ENCODE peak calls at places on chromosome 13, in six cellular contexts. One of them, this sample, is unnamed.

GRCh38 chr13:66886248-66886647 is 343.9 kb downstream of the PCDH9 start:
- DNase-seq in thoracic aorta: no peak
- DNase-seq in brain microvascular endothelial cell: no peak
- DNase-seq in transverse colon: no peak
- DNase-seq in upper lobe of right lung: no peak
- DNase-seq in uterus: no peak
- DNase-seq in this sample: no peak

GRCh38 chr13:21012211-21012610 is 49.2 kb downstream of the LATS2 start:
- DNase-seq in uterus: no peak
- DNase-seq in transverse colon: no peak
- DNase-seq in upper lobe of right lung: no peak
- DNase-seq in thoracic aorta: no peak
- DNase-seq in brain microvascular endothelial cell: no peak
- DNase-seq in this sample: no peak

GRCh38 chr13:75879656-75880055 is 243.5 kb downstream of the LMO7 start:
- DNase-seq in upper lobe of right lung: no peak
- DNase-seq in thoracic aorta: no peak
- DNase-seq in uterus: no peak
- DNase-seq in transverse colon: no peak
- DNase-seq in brain microvascular endothelial cell: no peak
- DNase-seq in this sample: no peak

GRCh38 chr13:51607165-51607564 is 22.9 kb downstream of the WDFY2 start:
- DNase-seq in upper lobe of right lung: no peak
- DNase-seq in brain microvascular endothelial cell: peak
- DNase-seq in transverse colon: no peak
- DNase-seq in uterus: no peak
- DNase-seq in thoracic aorta: no peak
- DNase-seq in this sample: no peak

GRCh38 chr13:76685938-76686337 is 200.3 kb downstream of the KCTD12 start:
- DNase-seq in uterus: no peak
- DNase-seq in brain microvascular endothelial cell: no peak
- DNase-seq in transverse colon: no peak
- DNase-seq in thoracic aorta: no peak
- DNase-seq in upper lobe of right lung: no peak
- DNase-seq in this sample: no peak

GRCh38 chr13:113650731-113651148 is 7.3 kb downstream of the ATP4B start:
- DNase-seq in transverse colon: peak
- DNase-seq in brain microvascular endothelial cell: no peak
- DNase-seq in thoracic aorta: no peak
- DNase-seq in uterus: peak
- DNase-seq in upper lobe of right lung: peak
- DNase-seq in this sample: no peak

GRCh38 chr13:114200673-114201005 is 21.6 kb downstream of the CFAP97D2 start:
- DNase-seq in brain microvascular endothelial cell: no peak
- DNase-seq in transverse colon: no peak
- DNase-seq in upper lobe of right lung: no peak
- DNase-seq in uterus: no peak
- DNase-seq in thoracic aorta: no peak
- DNase-seq in this sample: no peak

GRCh38 chr13:78593652-78594494 is 9.5 kb downstream of the POU4F1 start:
- DNase-seq in thoracic aorta: no peak
- DNase-seq in uterus: no peak
- DNase-seq in transverse colon: no peak
- DNase-seq in upper lobe of right lung: no peak
- DNase-seq in brain microvascular endothelial cell: no peak
- DNase-seq in this sample: no peak

GRCh38 chr13:39515231-39515630 is 87.8 kb downstream of the LHFPL6 start:
- DNase-seq in transverse colon: no peak
- DNase-seq in upper lobe of right lung: no peak
- DNase-seq in brain microvascular endothelial cell: no peak
- DNase-seq in thoracic aorta: no peak
- DNase-seq in uterus: no peak
- DNase-seq in this sample: no peak

GRCh38 chr13:89165685-89166084 is 1494.5 kb downstream of the SLITRK5 start:
- DNase-seq in thoracic aorta: no peak
- DNase-seq in brain microvascular endothelial cell: no peak
- DNase-seq in transverse colon: no peak
- DNase-seq in upper lobe of right lung: no peak
- DNase-seq in uterus: no peak
- DNase-seq in this sample: no peak

GRCh38 chr13:73293902-73294523 is 235.2 kb downstream of the KLF5 start:
- DNase-seq in thoracic aorta: no peak
- DNase-seq in brain microvascular endothelial cell: no peak
- DNase-seq in upper lobe of right lung: no peak
- DNase-seq in uterus: no peak
- DNase-seq in transverse colon: peak
- DNase-seq in this sample: no peak

GRCh38 chr13:109348514-109349340 is 437.7 kb downstream of the IRS2 start:
- DNase-seq in uterus: no peak
- DNase-seq in upper lobe of right lung: no peak
- DNase-seq in thoracic aorta: no peak
- DNase-seq in brain microvascular endothelial cell: no peak
- DNase-seq in transverse colon: no peak
- DNase-seq in this sample: no peak

GRCh38 chr13:79398915-79399314 is 7.1 kb downstream of the RBM26 start:
- DNase-seq in transverse colon: no peak
- DNase-seq in uterus: no peak
- DNase-seq in upper lobe of right lung: no peak
- DNase-seq in brain microvascular endothelial cell: peak
- DNase-seq in thoracic aorta: no peak
- DNase-seq in this sample: no peak

GRCh38 chr13:80084086-80084676 is 256.7 kb downstream of the SPRY2 start:
- DNase-seq in uterus: no peak
- DNase-seq in thoracic aorta: no peak
- DNase-seq in brain microvascular endothelial cell: peak
- DNase-seq in transverse colon: no peak
- DNase-seq in upper lobe of right lung: no peak
- DNase-seq in this sample: no peak

GRCh38 chr13:26605845-26606244 is 48.4 kb downstream of the WASF3 start:
- DNase-seq in uterus: no peak
- DNase-seq in brain microvascular endothelial cell: no peak
- DNase-seq in thoracic aorta: no peak
- DNase-seq in transverse colon: no peak
- DNase-seq in upper lobe of right lung: no peak
- DNase-seq in this sample: no peak

GRCh38 chr13:102658678-102659077 is 36.2 kb downstream of the METTL21C start:
- DNase-seq in thoracic aorta: no peak
- DNase-seq in transverse colon: no peak
- DNase-seq in brain microvascular endothelial cell: no peak
- DNase-seq in upper lobe of right lung: peak
- DNase-seq in uterus: no peak
- DNase-seq in this sample: no peak

GRCh38 chr13:102651892-102652291 is 43.0 kb downstream of the METTL21C start:
- DNase-seq in uterus: peak
- DNase-seq in transverse colon: no peak
- DNase-seq in brain microvascular endothelial cell: peak
- DNase-seq in thoracic aorta: no peak
- DNase-seq in upper lobe of right lung: no peak
- DNase-seq in this sample: no peak

GRCh38 chr13:102659168-102659713 is 35.6 kb downstream of the METTL21C start:
- DNase-seq in transverse colon: no peak
- DNase-seq in uterus: no peak
- DNase-seq in thoracic aorta: no peak
- DNase-seq in brain microvascular endothelial cell: no peak
- DNase-seq in upper lobe of right lung: no peak
- DNase-seq in this sample: no peak

GRCh38 chr13:102654786-102655185 is 40.1 kb downstream of the METTL21C start:
- DNase-seq in transverse colon: no peak
- DNase-seq in upper lobe of right lung: no peak
- DNase-seq in brain microvascular endothelial cell: no peak
- DNase-seq in uterus: no peak
- DNase-seq in thoracic aorta: no peak
- DNase-seq in this sample: no peak

DNA sequence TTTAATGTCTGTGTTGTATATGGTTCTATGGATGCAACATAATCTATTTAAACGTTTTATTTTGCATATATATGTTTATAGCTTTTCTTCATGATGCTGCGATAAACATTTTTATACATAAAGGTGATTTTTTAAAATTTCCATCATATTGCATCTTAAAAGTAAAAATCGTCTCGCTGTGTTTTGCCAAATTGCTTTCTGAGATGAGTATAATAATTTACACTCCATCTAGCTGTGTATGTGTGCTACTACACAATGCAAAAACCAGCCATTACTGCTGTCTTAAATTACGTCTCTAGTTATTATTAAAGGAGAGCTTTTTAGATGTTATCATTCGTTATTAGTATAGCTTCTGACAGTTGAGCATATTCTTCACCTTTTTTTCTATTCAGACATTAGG is 37.2 kb downstream of the METTL21C start:
- DNase-seq in brain microvascular endothelial cell: no peak
- DNase-seq in transverse colon: no peak
- DNase-seq in upper lobe of right lung: no peak
- DNase-seq in thoracic aorta: no peak
- DNase-seq in uterus: no peak
- DNase-seq in this sample: no peak
- TF ChIP-seq CTCF in brain microvascular endothelial cell: peak
- TF ChIP-seq CTCF in transverse colon: no peak
- TF ChIP-seq CTCF in upper lobe of right lung: no peak
- TF ChIP-seq CTCF in thoracic aorta: no peak
- TF ChIP-seq CTCF in uterus: no peak
- TF ChIP-seq CTCF in this sample: peak

GRCh38 chr13:110505594-110505993 is 55.9 kb downstream of the RAB20 start:
- DNase-seq in transverse colon: no peak
- DNase-seq in uterus: no peak
- DNase-seq in brain microvascular endothelial cell: no peak
- DNase-seq in thoracic aorta: no peak
- DNase-seq in upper lobe of right lung: no peak
- DNase-seq in this sample: no peak

GRCh38 chr13:110506396-110506795 is 55.1 kb downstream of the RAB20 start:
- DNase-seq in transverse colon: no peak
- DNase-seq in thoracic aorta: no peak
- DNase-seq in upper lobe of right lung: no peak
- DNase-seq in brain microvascular endothelial cell: no peak
- DNase-seq in uterus: no peak
- DNase-seq in this sample: no peak

GRCh38 chr13:110509478-110509926 is 52.0 kb downstream of the RAB20 start:
- DNase-seq in transverse colon: no peak
- DNase-seq in brain microvascular endothelial cell: no peak
- DNase-seq in uterus: no peak
- DNase-seq in upper lobe of right lung: no peak
- DNase-seq in thoracic aorta: no peak
- DNase-seq in this sample: no peak

GRCh38 chr13:110506859-110507566 is 54.5 kb downstream of the RAB20 start:
- DNase-seq in upper lobe of right lung: peak
- DNase-seq in uterus: no peak
- DNase-seq in transverse colon: peak
- DNase-seq in thoracic aorta: no peak
- DNase-seq in brain microvascular endothelial cell: no peak
- DNase-seq in this sample: no peak

GRCh38 chr13:110507678-110508381 is 53.7 kb downstream of the RAB20 start:
- DNase-seq in thoracic aorta: no peak
- DNase-seq in brain microvascular endothelial cell: no peak
- DNase-seq in upper lobe of right lung: peak
- DNase-seq in transverse colon: peak
- DNase-seq in uterus: no peak
- DNase-seq in this sample: no peak
- TF ChIP-seq CTCF in thoracic aorta: peak
- TF ChIP-seq CTCF in brain microvascular endothelial cell: peak
- TF ChIP-seq CTCF in upper lobe of right lung: peak
- TF ChIP-seq CTCF in transverse colon: no peak
- TF ChIP-seq CTCF in uterus: no peak
- TF ChIP-seq CTCF in this sample: no peak

GRCh38 chr13:96988441-96988840 is 5.8 kb downstream of the OXGR1 start:
- DNase-seq in brain microvascular endothelial cell: no peak
- DNase-seq in thoracic aorta: no peak
- DNase-seq in transverse colon: no peak
- DNase-seq in uterus: no peak
- DNase-seq in upper lobe of right lung: no peak
- DNase-seq in this sample: no peak

GRCh38 chr13:96982672-96983071 is 11.6 kb downstream of the OXGR1 start:
- DNase-seq in brain microvascular endothelial cell: peak
- DNase-seq in uterus: no peak
- DNase-seq in upper lobe of right lung: no peak
- DNase-seq in thoracic aorta: no peak
- DNase-seq in transverse colon: no peak
- DNase-seq in this sample: no peak

DNA sequence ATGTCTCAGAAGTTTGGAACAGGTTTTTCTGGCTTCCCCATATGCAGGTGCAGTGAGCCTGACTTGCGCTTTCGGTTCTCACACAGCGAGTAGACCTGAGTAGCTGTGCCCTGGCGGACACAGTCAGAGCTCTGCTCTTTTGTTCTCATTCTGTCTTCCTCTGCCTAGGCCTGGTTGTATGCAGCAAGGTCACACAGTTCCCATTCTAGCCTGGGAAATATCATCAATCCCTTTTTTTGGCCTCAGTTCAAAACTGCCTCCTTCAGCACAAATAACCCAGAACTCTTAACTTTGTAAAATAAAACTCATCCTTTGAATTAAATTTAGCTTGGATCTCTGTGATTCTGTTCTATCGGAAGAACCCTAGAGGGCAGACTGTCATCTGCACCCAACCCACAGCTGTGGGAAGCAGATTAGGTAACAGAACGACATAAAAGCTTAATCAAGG is 10.2 kb downstream of the OXGR1 start:
- DNase-seq in transverse colon: peak
- DNase-seq in thoracic aorta: no peak
- DNase-seq in brain microvascular endothelial cell: no peak
- DNase-seq in upper lobe of right lung: peak
- DNase-seq in uterus: peak
- DNase-seq in this sample: no peak
- TF ChIP-seq CTCF in transverse colon: peak
- TF ChIP-seq CTCF in thoracic aorta: no peak
- TF ChIP-seq CTCF in brain microvascular endothelial cell: peak
- TF ChIP-seq CTCF in upper lobe of right lung: peak
- TF ChIP-seq CTCF in uterus: peak
- TF ChIP-seq CTCF in this sample: peak

GRCh38 chr13:24280722-24281121 is 28.7 kb upstream of the C1QTNF9 start:
- DNase-seq in brain microvascular endothelial cell: no peak
- DNase-seq in upper lobe of right lung: peak
- DNase-seq in thoracic aorta: no peak
- DNase-seq in transverse colon: no peak
- DNase-seq in uterus: no peak
- DNase-seq in this sample: no peak
- TF ChIP-seq CTCF in brain microvascular endothelial cell: no peak
- TF ChIP-seq CTCF in upper lobe of right lung: no peak
- TF ChIP-seq CTCF in thoracic aorta: no peak
- TF ChIP-seq CTCF in transverse colon: no peak
- TF ChIP-seq CTCF in uterus: no peak
- TF ChIP-seq CTCF in this sample: no peak

DNA sequence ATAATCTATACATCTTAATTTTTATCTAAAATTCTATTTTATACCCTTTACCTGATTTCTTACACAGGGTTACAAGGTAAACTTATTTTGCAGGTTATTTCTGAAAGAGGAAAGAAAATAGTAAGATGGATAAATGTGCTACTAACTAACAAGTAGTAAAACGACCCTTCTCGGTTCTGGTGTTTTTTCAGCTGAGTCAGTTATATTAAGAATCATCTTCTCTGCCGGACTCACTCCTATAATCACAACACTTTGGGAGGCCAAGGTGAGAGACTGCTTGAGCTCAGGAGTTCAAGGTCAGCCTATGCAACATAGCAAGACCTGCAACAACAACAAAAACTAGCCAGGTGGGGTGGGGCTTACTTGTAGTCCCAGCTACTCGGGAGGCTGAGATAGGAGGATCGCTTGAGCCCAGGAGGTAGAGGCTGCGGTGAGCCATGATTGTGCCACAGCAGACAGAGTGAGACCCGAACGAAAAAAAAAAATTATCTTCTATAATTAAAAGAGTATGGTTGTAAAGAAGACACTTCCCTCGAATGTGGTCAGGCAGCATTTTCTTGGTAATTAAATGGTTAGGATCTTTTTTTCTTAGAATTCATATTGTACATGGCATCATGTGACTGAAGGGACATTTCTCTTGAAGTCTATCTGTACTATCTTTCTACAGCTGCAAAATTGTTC is 27.9 kb upstream of the RCBTB2 start:
- DNase-seq in upper lobe of right lung: no peak
- DNase-seq in uterus: no peak
- DNase-seq in thoracic aorta: no peak
- DNase-seq in transverse colon: no peak
- DNase-seq in brain microvascular endothelial cell: no peak
- DNase-seq in this sample: no peak
- TF ChIP-seq CTCF in upper lobe of right lung: no peak
- TF ChIP-seq CTCF in uterus: no peak
- TF ChIP-seq CTCF in thoracic aorta: no peak
- TF ChIP-seq CTCF in transverse colon: no peak
- TF ChIP-seq CTCF in brain microvascular endothelial cell: no peak
- TF ChIP-seq CTCF in this sample: no peak